ENCODE peak calls at places on chromosomes 4 and X, in four cellular contexts. K, L, B and N are unnamed samples.

GRCh38 chrX:70172226-70172625 is 5.1 kb upstream of the DGAT2L6 start:
- DNase-seq in K (no peak), L (no peak), B (no peak), N (no peak)

GRCh38 chr4:4763815-4764202 is 95.7 kb upstream of the MSX1 start:
- DNase-seq in K (peak; percentile 25), L (no peak), B (peak; percentile 52), N (no peak)

GRCh38 chr4:10983274-10983673 is 298.7 kb upstream of the CLNK start:
- DNase-seq in L (no peak), K (no peak), B (no peak), N (no peak)

GRCh38 chr4:184647391-184648101 is 1.7 kb downstream of the CASP3 start:
- DNase-seq in B (no peak), L (no peak), K (no peak), N (no peak)

GRCh38 chrX:4263005-4263404 is 549.6 kb upstream of the PRKX start:
- DNase-seq in B (no peak), L (no peak), K (no peak), N (no peak)

GRCh38 chr4:155777971-155778710 is 19.3 kb downstream of the GUCY1B1 start:
- DNase-seq in B (no peak), K (no peak), L (no peak), N (no peak)

GRCh38 chr4:57410331-57411052 is 300.3 kb upstream of the IGFBP7 start:
- DNase-seq in B (no peak), L (no peak), K (no peak), N (no peak)

GRCh38 chr4:6471303-6472007 is 959 bp downstream of the PPP2R2C start:
- DNase-seq in B (no peak), K (no peak), L (no peak), N (no peak)

GRCh38 chr4:108272566-108272965 is 103.8 kb upstream of the LEF1 start:
- DNase-seq in K (no peak), L (no peak), B (no peak), N (no peak)

GRCh38 chr4:183185018-183185417 is 86.0 kb downstream of the WWC2 start:
- DNase-seq in B (no peak), L (no peak), K (no peak), N (no peak)

GRCh38 chr4:1172971-1173757 is 781 bp upstream of the SPON2 start:
- DNase-seq in B (no peak), K (peak; percentile 89), L (no peak), N (no peak)
- TF ChIP-seq TCF7L2 in B (no peak), K (no peak), L (no peak), N (no peak)

DNA sequence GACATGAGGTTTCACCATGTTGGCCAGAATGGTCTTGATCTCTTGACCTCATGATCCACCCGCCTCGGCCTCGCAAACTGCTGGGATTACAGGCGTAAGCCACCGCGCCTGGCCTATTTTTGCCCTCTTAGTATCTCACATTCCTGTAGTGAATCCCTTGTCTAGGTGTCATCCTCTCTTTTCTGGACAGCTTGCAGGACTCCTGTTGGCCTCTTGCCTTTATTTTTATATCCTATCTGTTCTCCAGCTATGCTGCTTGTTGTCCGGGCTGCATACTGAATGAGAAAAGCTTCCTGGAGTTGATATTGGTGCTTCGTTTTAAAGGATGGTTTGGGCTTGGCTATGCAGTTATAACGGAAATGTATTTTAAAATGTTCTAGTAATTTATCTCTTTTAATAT is 148.6 kb downstream of the TLL1 start:
- DNase-seq in B (no peak), L (no peak), K (no peak), N (no peak)
- H3K4me3 ChIP-seq in B (no peak overlapping the region), L (no peak overlapping the region), K (no peak overlapping the region), N (no peak overlapping the region)

GRCh38 chr4:128519163-128519810 is 231.7 kb upstream of the PGRMC2 start:
- DNase-seq in L (no peak), B (no peak), K (no peak), N (no peak)
- H3K27ac ChIP-seq in L (no peak overlapping the region), B (no peak overlapping the region), K (no peak overlapping the region), N (peak overlapping the region; percentile 52)

GRCh38 chr4:48367016-48367415 is 25.7 kb downstream of the SLAIN2 start:
- DNase-seq in K (no peak), L (no peak), B (no peak), N (no peak)

GRCh38 chr4:48368389-48368788 is 27.1 kb downstream of the SLAIN2 start:
- DNase-seq in L (no peak), B (no peak), K (no peak), N (no peak)

GRCh38 chr4:48370260-48371134 is 29.2 kb downstream of the SLAIN2 start:
- DNase-seq in L (no peak), B (no peak), K (no peak), N (no peak)

GRCh38 chr4:48369771-48370170 is 28.4 kb downstream of the SLAIN2 start:
- DNase-seq in L (no peak), B (no peak), K (no peak), N (no peak)

DNA sequence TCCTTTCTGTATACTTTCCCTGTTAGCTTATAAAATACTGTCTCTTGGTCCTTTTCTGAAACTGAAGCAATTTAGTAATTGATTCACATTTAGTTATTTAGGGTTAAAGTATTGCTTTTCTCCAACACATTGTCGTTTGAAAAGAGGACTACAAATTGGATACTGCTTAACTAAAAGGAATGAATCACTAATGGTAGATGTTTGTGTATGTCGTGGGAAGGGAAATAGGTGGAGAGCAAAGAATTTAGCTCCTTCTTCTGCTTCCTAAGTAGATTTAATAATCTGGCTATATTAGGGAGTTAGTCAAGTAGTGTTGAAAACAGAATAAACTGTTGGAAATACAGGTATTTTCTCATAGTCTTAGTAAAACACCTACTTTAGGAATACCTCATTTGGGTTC is 27.9 kb downstream of the SLAIN2 start:
- DNase-seq in L (no peak), B (no peak), K (no peak), N (no peak)
- TF ChIP-seq TCF7L2 in L (no peak), B (no peak), K (no peak), N (no peak)